ENCODE peak calls at places on chromosomes 7 and 10, in nine cellular contexts. J is AG04450, C is foreskin fibroblast, I is A549, R is GM20000, E is osteocyte, V is A673, K is choroid plexus epithelial cell, S is natural killer cell. X is an unnamed sample.

GRCh38 chr7:45893996-45894664 is 5.8 kb downstream of the IGFBP1 start:
- DNase-seq in E (no peak), I (no peak), V (no peak), J (no peak), R (no peak), K (no peak), S (no peak), C (no peak), X (no peak)

GRCh38 chr7:2003931-2004812 is 228.6 kb downstream of the MAD1L1 start:
- DNase-seq in E (no peak), V (no peak), I (no peak), K (no peak), C (no peak), S (peak), J (no peak), R (no peak), X (peak)

GRCh38 chr7:121046009-121046408 is 57.5 kb downstream of the CPED1 start:
- DNase-seq in K (no peak), I (no peak), V (no peak), S (no peak), J (no peak), R (no peak), E (no peak), C (no peak), X (no peak)

GRCh38 chr10:87842776-87843497 is 20.4 kb downstream of the KLLN start:
- DNase-seq in K (peak), J (peak), I (no peak), S (no peak), R (no peak), E (no peak), V (no peak), C (peak), X (no peak)

GRCh38 chr7:26153246-26153822 is 1.3 kb downstream of the NFE2L3 start:
- DNase-seq in I (no peak), S (no peak), K (no peak), J (no peak), R (peak), C (no peak), V (no peak), E (no peak), X (no peak)

GRCh38 chr10:125060486-125060850 is 99.9 kb downstream of the CTBP2 start:
- DNase-seq in R (no peak), I (no peak), V (peak), S (no peak), E (no peak), K (peak), C (peak), J (no peak), X (no peak)

GRCh38 chr10:99329238-99329890 is at the start of gene CNNM1:
- DNase-seq in I (peak), V (peak), E (peak), C (no peak), J (no peak), K (no peak), S (no peak), R (peak), X (no peak)

GRCh38 chr7:835491-836401 is 3.5 kb downstream of the SUN1 start:
- DNase-seq in E (no peak), I (no peak), C (no peak), J (no peak), S (no peak), K (no peak), V (no peak), R (no peak), X (no peak)

GRCh38 chr7:108103566-108104298 is 26.4 kb downstream of the LAMB4 start:
- DNase-seq in E (no peak), C (no peak), I (no peak), K (peak), S (no peak), R (no peak), J (no peak), V (no peak), X (no peak)

GRCh38 chr10:110411047-110411410 is 86.7 kb upstream of the DUSP5 start:
- DNase-seq in S (no peak), R (no peak), J (no peak), K (peak), C (no peak), I (no peak), V (no peak), E (no peak), X (no peak)

GRCh38 chr10:8182841-8183240 is 128.4 kb downstream of the GATA3 start:
- DNase-seq in J (no peak), S (no peak), I (no peak), R (no peak), C (no peak), K (no peak), V (no peak), E (no peak), X (no peak)

GRCh38 chr7:134905375-134905774 is 80.9 kb upstream of the AGBL3 start:
- DNase-seq in I (no peak), R (no peak), K (peak), J (peak), V (peak), E (no peak), C (peak), S (no peak), X (no peak)

GRCh38 chr7:80722596-80723141 is 84.2 kb downstream of the CD36 start:
- DNase-seq in K (peak), R (no peak), V (peak), E (no peak), S (no peak), I (peak), J (peak), C (peak), X (peak)

GRCh38 chr7:81604075-81604807 is 165.6 kb downstream of the HGF start:
- DNase-seq in I (no peak), E (no peak), V (no peak), K (peak), S (no peak), J (peak), C (no peak), R (no peak), X (no peak)

GRCh38 chr7:133517766-133518165 is 264.9 kb downstream of the EXOC4 start:
- DNase-seq in I (no peak), K (no peak), C (no peak), J (no peak), V (no peak), R (no peak), E (no peak), S (no peak), X (no peak)

GRCh38 chr7:116710764-116711452 is 38.9 kb downstream of the MET start:
- DNase-seq in V (no peak), C (no peak), S (no peak), E (no peak), K (no peak), R (no peak), I (no peak), J (no peak), X (no peak)

GRCh38 chr7:151851160-151851751 is 25.7 kb downstream of the PRKAG2 start:
- DNase-seq in S (no peak), K (peak), E (no peak), R (no peak), J (no peak), V (no peak), I (no peak), C (no peak), X (no peak)

GRCh38 chr10:42950606-42951485 is 126.0 kb upstream of the RET start:
- DNase-seq in J (no peak), K (no peak), V (no peak), R (no peak), C (no peak), I (no peak), S (no peak), E (peak), X (peak)

GRCh38 chr7:100688593-100688860 is 5.5 kb downstream of the GIGYF1 start:
- DNase-seq in I (no peak), K (no peak), S (no peak), V (no peak), R (no peak), C (no peak), J (no peak), E (no peak), X (no peak)

GRCh38 chr7:43612599-43613589 is 30.0 kb downstream of the STK17A start:
- DNase-seq in I (no peak), S (no peak), C (peak), E (no peak), K (peak), V (no peak), R (peak), J (peak), X (no peak)

GRCh38 chr10:132219486-132219885 is 32.7 kb downstream of the DPYSL4 start:
- DNase-seq in C (no peak), V (no peak), I (no peak), R (no peak), S (no peak), E (no peak), K (no peak), J (no peak), X (no peak)
- TF ChIP-seq CTCF in C (no peak), V (peak), I (peak), R (peak), S (no peak), E (peak), K (peak), J (peak), X (no peak)

GRCh38 chr7:126541416-126541815 is 711.3 kb downstream of the GRM8 start:
- DNase-seq in S (no peak), E (no peak), R (no peak), C (no peak), I (no peak), J (no peak), K (no peak), V (no peak), X (no peak)
- TF ChIP-seq CTCF in S (no peak), E (no peak), R (no peak), C (no peak), I (no peak), J (no peak), K (no peak), V (no peak), X (no peak)

DNA sequence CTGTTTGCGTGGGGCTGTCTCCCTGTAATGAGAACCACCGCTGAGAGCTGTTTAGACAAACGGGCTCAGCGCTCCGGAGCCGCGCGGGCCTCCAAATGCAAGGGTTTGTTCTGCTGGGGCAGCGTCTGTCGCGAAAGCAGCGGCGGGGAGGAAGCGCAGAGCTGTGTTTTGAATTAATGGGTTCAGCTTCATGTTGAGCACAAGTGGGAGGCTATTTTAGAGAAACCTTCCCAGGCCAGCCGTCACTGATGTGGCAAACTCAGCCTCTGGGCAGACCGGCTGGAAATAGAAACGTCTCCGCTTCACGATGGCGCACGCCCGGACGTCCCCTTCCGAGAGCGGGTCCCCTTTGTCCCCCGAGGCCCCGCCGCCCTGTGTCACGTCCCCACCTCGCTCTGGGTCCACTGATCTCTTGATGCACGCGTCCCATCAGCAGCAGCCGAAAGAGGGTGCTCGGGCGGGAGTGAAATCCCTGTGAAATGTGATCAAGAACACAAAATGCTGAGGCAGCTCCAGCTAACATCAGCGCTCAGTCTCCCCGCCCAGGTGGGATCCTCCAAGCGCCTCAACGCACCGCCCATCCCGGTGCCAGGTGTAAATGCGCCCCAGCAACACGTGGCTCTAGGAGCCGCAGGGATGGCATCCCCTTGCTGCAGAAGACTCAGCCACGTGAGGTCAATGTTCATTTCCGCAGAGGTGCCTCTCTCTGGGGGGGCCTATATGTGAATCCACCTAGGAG is 44.9 kb downstream of the BAMBI start:
- DNase-seq in R (no peak), C (peak), E (no peak), J (peak), K (peak), I (peak), V (peak), S (no peak), X (no peak)
- TF ChIP-seq CTCF in R (no peak), C (no peak), E (no peak), J (peak), K (peak), I (no peak), V (no peak), S (no peak), X (no peak)

DNA sequence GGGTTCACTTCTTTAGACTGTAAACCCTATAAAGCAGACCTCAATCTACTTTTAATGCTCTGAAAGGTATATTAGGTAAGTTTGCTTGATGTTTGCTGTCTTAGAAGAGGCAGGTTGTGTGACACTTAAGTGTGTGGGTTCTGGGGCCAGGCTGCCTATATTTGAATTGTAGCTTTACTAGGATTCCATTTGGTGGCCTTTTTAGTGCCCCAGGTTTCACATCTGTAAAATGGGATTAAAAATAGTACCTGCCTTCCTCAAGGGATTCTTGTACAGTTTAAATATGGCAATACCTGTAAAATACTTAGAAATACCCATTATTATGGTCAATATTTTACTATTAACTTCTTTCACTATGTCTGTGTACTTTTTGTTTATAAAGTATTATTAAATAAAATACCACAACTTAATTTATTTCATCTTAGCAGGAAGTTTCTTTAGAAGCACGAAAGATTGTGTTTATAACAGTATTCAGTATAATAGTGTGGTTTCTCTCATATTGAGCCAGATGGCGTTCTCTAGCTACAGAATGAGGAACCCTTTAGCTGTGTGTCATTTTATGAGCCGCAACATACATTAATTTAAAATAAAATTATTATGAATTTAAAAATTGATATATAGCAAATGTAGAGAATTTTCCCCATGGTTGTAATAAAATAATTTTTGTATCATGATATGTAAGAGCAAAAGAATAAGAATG is 94.2 kb downstream of the CDK14 start:
- DNase-seq in I (no peak), V (no peak), S (no peak), R (no peak), K (no peak), J (no peak), C (no peak), E (no peak), X (no peak)
- TF ChIP-seq CTCF in I (no peak), V (no peak), S (no peak), R (no peak), K (no peak), J (no peak), C (no peak), E (peak), X (no peak)

DNA sequence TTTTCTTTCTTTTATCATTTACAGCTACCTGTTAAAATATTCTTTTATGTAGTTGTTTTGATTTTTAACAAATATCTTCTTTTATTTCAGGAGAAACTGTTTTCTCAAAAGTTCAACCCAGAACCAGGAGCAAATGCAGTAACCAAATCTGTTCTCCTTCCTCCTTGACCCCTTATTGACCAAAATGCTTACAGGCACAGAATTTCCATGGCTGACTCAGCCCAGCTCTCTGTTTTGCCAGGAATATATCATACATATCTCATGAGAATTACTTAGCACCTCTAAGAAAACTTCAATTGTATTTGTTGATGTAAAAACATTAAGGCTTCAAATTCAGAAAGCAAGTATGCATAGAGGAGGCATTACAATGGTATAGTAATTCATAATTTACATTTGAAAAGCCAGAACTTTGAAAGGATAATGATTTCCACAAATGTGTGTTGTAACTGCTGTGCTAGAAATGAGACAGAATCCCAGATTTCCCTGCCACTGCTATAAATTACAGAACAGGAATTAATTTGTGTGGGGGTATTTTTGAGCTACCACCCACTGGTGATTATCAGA is 2.2 kb downstream of the GSAP start:
- DNase-seq in C (peak), R (no peak), I (no peak), K (peak), S (no peak), V (no peak), J (no peak), E (no peak), X (no peak)
- TF ChIP-seq CTCF in C (no peak), R (no peak), I (no peak), K (no peak), S (no peak), V (no peak), J (no peak), E (no peak), X (no peak)

DNA sequence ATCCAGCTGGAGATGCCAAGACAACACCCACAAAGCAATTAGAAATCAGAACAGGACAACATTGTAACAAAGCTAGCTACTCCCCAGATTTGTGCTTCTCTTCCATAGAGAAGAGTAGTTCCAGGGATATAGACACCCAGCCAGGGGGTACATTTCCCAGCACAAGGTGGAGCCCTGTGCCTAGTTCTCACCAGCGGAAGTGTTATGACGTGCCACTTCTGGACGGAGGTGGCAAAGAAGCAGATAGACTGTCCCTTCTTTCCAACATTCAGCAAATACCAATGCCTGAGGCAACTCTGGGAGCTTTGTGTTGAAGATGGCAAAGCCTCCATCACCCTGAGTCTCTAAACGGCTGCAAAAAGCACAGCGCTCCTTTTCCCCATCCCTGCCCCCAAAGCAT is 23.4 kb upstream of the GSAP start:
- DNase-seq in K (peak), I (peak), S (no peak), R (no peak), E (peak), V (peak), C (no peak), J (no peak), X (no peak)
- TF ChIP-seq CTCF in K (peak), I (peak), S (no peak), R (peak), E (peak), V (peak), C (no peak), J (peak), X (no peak)

GRCh38 chr10:127563718-127564553 is 14.8 kb downstream of the NPS start:
- DNase-seq in R (peak), K (no peak), S (no peak), J (no peak), C (no peak), E (no peak), V (no peak), I (peak), X (no peak)
- TF ChIP-seq CTCF in R (peak), K (peak), S (peak), J (no peak), C (peak), E (peak), V (peak), I (peak), X (no peak)

DNA sequence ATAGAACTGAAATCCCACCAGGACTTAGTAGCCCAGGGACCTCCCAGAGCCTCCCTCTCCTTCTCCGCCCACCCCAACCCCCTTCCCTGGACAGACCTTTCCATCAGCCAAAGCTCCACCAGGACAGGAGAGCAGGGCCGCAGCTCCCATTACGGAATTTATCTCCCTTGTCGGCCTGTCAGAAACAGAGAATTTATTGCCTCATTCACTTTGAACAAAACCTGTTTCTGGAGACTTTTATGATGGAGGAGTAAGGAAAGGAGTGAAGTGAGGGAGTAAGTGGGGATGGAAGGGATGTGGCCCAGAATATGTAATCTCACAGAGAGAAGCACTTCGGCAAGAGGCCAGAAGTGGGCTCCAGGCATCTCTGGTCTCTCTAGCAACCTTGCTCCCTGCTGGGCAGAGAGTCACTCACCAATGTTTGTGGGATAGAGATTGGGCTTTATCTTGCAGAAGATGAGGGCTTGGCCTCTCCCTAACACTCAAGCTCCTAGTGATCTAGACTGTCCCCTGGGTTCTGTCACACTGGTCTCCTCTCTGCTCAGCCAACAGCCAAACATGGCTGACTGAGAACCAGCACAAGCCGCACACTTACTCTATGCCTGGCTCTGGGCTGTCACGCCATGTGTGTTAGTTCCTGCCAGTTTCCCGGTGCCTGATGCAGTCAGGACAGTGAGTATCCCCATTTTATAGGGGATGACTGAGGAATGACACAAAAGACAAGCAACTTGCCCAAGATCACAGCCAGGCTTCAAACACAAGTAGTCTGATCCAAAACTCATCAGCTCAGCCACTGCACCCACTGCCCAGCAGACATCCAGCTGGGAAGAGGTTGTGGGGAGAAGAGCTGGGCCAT is 149.4 kb upstream of the ZMIZ1 start:
- DNase-seq in S (no peak), K (peak), E (no peak), C (no peak), I (no peak), V (no peak), R (no peak), J (no peak), X (no peak)
- TF ChIP-seq CTCF in S (no peak), K (no peak), E (no peak), C (no peak), I (no peak), V (no peak), R (no peak), J (no peak), X (no peak)

DNA sequence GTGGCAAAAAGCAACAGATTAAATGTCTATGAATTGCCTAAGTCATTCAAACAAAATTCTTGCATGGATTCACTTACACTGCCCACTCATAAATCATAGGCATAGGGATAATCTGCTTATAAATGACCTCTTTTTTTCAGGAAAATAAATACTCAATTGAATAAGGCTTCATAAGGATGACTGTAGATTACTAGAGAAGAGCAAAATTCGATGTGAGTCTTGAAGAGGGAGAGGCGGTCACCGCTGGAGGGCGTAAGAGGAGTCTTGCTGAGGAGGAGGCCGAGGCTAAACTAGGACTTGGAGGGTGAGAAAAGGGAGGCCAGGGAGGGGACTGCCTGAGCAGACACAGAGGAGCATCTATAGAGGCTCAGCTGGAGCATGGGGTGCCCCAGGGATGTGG is 135.4 kb upstream of the RSU1 start:
- DNase-seq in C (no peak), K (peak), R (no peak), S (no peak), V (peak), E (no peak), I (no peak), J (no peak), X (no peak)
- TF ChIP-seq CTCF in C (no peak), K (peak), R (no peak), S (no peak), V (peak), E (no peak), I (no peak), J (no peak), X (no peak)

X was measured in omental fat pad.